ENCODE peak calls at places on chromosomes 3 and 15, in six cellular contexts. Z, D, Q, O, J and F are unnamed samples. For H3K9me3, the result is how much of the 10 kb centered on the place peaks cover.

GRCh38 chr3:42025388-42026138 is 63.7 kb upstream of the ULK4 start:
- DNase-seq in Z (peak), D (peak), Q (peak), O (peak), J (peak), F (peak)

GRCh38 chr3:42306499-42306898 is 40.5 kb upstream of the CCK start:
- DNase-seq in Z (no peak), D (no peak), Q (no peak), O (no peak), J (no peak), F (no peak)

GRCh38 chr3:3342141-3342540 is 162.7 kb upstream of the CRBN start:
- DNase-seq in Z (no peak), D (no peak), Q (no peak), O (no peak), J (no peak), F (no peak)

GRCh38 chr3:71369733-71370391 is 213.7 kb downstream of the FOXP1 start:
- DNase-seq in Z (peak), D (peak), Q (no peak), O (peak), J (no peak), F (no peak)

GRCh38 chr3:186993210-186993782 is 63.0 kb downstream of the ST6GAL1 start:
- DNase-seq in Z (no peak), D (no peak), Q (no peak), O (no peak), J (no peak), F (no peak)

GRCh38 chr15:90934256-90934948 is 683 bp upstream of the UNC45A start:
- DNase-seq in Z (peak), D (peak), Q (peak), O (peak), J (peak), F (peak)

GRCh38 chr3:133573054-133573628 is 345 bp upstream of the CDV3 start:
- DNase-seq in Z (peak), D (peak), Q (peak), O (peak), J (peak), F (peak)

GRCh38 chr3:155956508-155957411 is 86.3 kb downstream of the GMPS start:
- DNase-seq in Z (no peak), D (no peak), Q (no peak), O (no peak), J (no peak), F (no peak)

GRCh38 chr3:141407043-141407442 is 38.7 kb downstream of the ZBTB38 start:
- DNase-seq in Z (peak), D (no peak), Q (no peak), O (peak), J (peak), F (no peak)

GRCh38 chr3:171704002-171704401 is 106.3 kb downstream of the PLD1 start:
- DNase-seq in Z (peak), D (peak), Q (peak), O (peak), J (no peak), F (peak)

GRCh38 chr3:127473244-127474024 is 117.1 kb downstream of the TPRA1 start:
- DNase-seq in Z (no peak), D (no peak), Q (peak), O (no peak), J (peak), F (no peak)

GRCh38 chr3:148943531-148944200 is 47.7 kb upstream of the GYG1 start:
- DNase-seq in Z (peak), D (peak), Q (peak), O (peak), J (peak), F (peak)

GRCh38 chr3:149282322-149282721 is 51.1 kb downstream of the TM4SF18 start:
- DNase-seq in Z (no peak), D (no peak), Q (no peak), O (no peak), J (no peak), F (no peak)

GRCh38 chr3:45537960-45538640 is 56.5 kb upstream of the LIMD1 start:
- DNase-seq in Z (no peak), D (peak), Q (no peak), O (peak), J (peak), F (no peak)

GRCh38 chr3:108477511-108478147 is 32.8 kb downstream of the MYH15 start:
- DNase-seq in Z (peak), D (peak), Q (peak), O (peak), J (peak), F (peak)

GRCh38 chr3:24185738-24186384 is 240.8 kb downstream of the NR1D2 start:
- DNase-seq in Z (peak), D (peak), Q (peak), O (peak), J (peak), F (peak)

GRCh38 chr3:34200576-34200975 is 402.1 kb downstream of the PDCD6IP start:
- DNase-seq in Z (no peak), D (no peak), Q (no peak), O (no peak), J (no peak), F (peak)

GRCh38 chr3:71973337-71974030 is 188.5 kb upstream of the PROK2 start:
- DNase-seq in Z (no peak), D (no peak), Q (no peak), O (no peak), J (no peak), F (no peak)

GRCh38 chr3:33438871-33439270 is 1.3 kb downstream of the UBP1 start:
- DNase-seq in Z (peak), D (no peak), Q (no peak), O (peak), J (no peak), F (peak)

GRCh38 chr15:29724026-29724425 is 98.2 kb downstream of the TJP1 start:
- DNase-seq in Z (no peak), D (no peak), Q (no peak), O (no peak), J (no peak), F (no peak)

GRCh38 chr3:169657351-169658124 is 6.0 kb downstream of the MECOM start:
- DNase-seq in Z (no peak), D (peak), Q (no peak), O (peak), J (peak), F (no peak)

GRCh38 chr3:194109192-194109863 is 26.6 kb upstream of the HES1 start:
- DNase-seq in Z (no peak), D (no peak), Q (no peak), O (no peak), J (no peak), F (no peak)

GRCh38 chr3:155388417-155388816 is 94.9 kb upstream of the STRIT1 start:
- DNase-seq in Z (no peak), D (no peak), Q (no peak), O (no peak), J (no peak), F (no peak)

GRCh38 chr3:27720899-27721716 is 1.0 kb downstream of the EOMES start:
- DNase-seq in Z (peak), D (no peak), Q (peak), O (no peak), J (no peak), F (no peak)
- TF ChIP-seq EZH2 in Z (no peak), D (peak), Q (no peak), O (peak), J (no peak), F (no peak)

DNA sequence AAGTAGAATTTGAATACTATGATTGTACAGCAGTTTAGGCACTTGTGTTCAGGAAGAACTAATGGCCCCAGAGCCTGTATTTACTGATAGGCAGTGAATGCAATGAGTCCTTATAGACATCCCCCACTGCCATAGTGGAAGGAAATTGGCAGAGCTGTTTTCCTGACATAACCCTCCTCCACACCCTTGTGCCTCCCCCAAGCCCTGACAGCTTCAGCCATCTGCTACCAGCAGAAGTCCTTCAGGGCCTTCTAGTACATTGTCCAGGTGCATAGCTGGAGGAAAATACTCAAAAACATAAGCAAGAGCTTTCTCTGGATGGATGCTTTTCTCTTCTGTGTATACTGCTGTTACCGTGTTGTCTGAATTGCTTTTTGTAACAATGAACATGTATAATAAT is 20.6 kb downstream of the ARHGAP31 start:
- DNase-seq in Z (no peak), D (peak), Q (no peak), O (no peak), J (no peak), F (no peak)
- H3K9me3 ChIP-seq in Z (under half), D (under half), Q (under half), O (under half), J (under half), F (under half)

GRCh38 chr15:48705381-48705780 is 59.9 kb upstream of the FBN1 start:
- DNase-seq in Z (no peak), D (no peak), Q (no peak), O (no peak), J (no peak), F (no peak)
- TF ChIP-seq EZH2 in Z (no peak), D (no peak), Q (no peak), O (no peak), J (no peak), F (no peak)

GRCh38 chr15:25226360-25226759 is 212.5 kb downstream of the UBE3A start:
- DNase-seq in Z (no peak), D (no peak), Q (no peak), O (no peak), J (no peak), F (no peak)

GRCh38 chr15:25233766-25234350 is 205.0 kb downstream of the UBE3A start:
- DNase-seq in Z (no peak), D (no peak), Q (no peak), O (no peak), J (no peak), F (no peak)

GRCh38 chr15:25228261-25228660 is 210.6 kb downstream of the UBE3A start:
- DNase-seq in Z (no peak), D (no peak), Q (no peak), O (no peak), J (no peak), F (no peak)

GRCh38 chr15:25234831-25235230 is 204.0 kb downstream of the UBE3A start:
- DNase-seq in Z (no peak), D (no peak), Q (no peak), O (no peak), J (no peak), F (no peak)

DNA sequence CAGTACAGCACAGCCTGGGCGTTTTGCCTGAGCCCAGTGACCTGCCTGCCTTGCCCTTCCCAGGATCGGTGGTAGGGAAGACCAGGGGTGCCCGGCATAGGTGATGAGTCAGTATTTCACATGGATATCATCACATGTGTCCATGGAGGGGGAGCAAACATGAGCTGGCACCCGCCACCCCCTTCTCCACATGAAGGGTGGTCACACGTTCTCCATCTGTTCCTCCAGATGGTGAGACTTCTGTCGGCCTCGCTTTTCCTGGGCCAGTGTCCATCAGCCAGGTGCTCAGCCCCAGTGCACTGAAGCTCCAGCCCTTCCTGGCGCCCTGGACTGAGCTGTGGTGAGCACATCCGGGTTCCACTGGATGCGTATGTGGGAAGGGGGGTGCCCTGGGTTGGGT is 208.4 kb downstream of the UBE3A start:
- DNase-seq in Z (no peak), D (no peak), Q (no peak), O (no peak), J (no peak), F (no peak)
- H3K9me3 ChIP-seq in Z (under half), D (under half), Q (under half), O (under half), J (under half), F (under half)